ENCODE peak calls at places on chromosomes 11 and 22, in six cellular contexts. A is psoas muscle, H is iPS DF 6.9, F is cardiac muscle cell, N is heart left ventricle, K is H9. O is an unnamed sample.

GRCh38 chr11:134358165-134358852 is 26.5 kb downstream of the GLB1L2 start:
- DNase-seq in K (no peak), A (peak), N (no peak), H (no peak), F (no peak), O (peak)

GRCh38 chr11:120894207-120894989 is 129.5 kb upstream of the TBCEL start:
- DNase-seq in H (no peak), A (no peak), N (no peak), F (no peak), K (no peak), O (no peak)

GRCh38 chr11:34311126-34311525 is 46.7 kb downstream of the ABTB2 start:
- DNase-seq in N (peak), K (no peak), F (peak), A (peak), H (no peak), O (no peak)

GRCh38 chr11:132607575-132607974 is 924.7 kb downstream of the OPCML start:
- DNase-seq in F (no peak), N (no peak), H (no peak), A (no peak), K (no peak), O (no peak)

GRCh38 chr22:29308791-29309262 is 2.4 kb downstream of the GAS2L1 start:
- DNase-seq in N (no peak), K (no peak), A (no peak), F (no peak), H (no peak), O (no peak)

GRCh38 chr11:123306531-123306930 is 111.5 kb upstream of the CLMP start:
- DNase-seq in H (no peak), N (no peak), K (no peak), A (no peak), F (no peak), O (no peak)

GRCh38 chr11:43789700-43790443 is 90.8 kb upstream of the ALKBH3 start:
- DNase-seq in F (no peak), A (no peak), N (no peak), H (no peak), K (no peak), O (no peak)

GRCh38 chr11:119206512-119207299 is 567 bp downstream of the CBL start:
- DNase-seq in A (peak), F (peak), H (no peak), K (peak), N (peak), O (peak)

GRCh38 chr11:123299721-123300120 is 104.7 kb upstream of the CLMP start:
- DNase-seq in F (no peak), N (no peak), A (peak), K (no peak), H (no peak), O (no peak)

GRCh38 chr11:23103403-23103802 is 243.1 kb upstream of the CCDC179 start:
- DNase-seq in H (no peak), K (no peak), F (no peak), A (no peak), N (no peak), O (no peak)

GRCh38 chr11:34344410-34345011 is 13.3 kb downstream of the ABTB2 start:
- DNase-seq in K (no peak), A (no peak), N (no peak), F (no peak), H (no peak), O (no peak)

GRCh38 chr22:21587803-21588611 is 20.5 kb downstream of the UBE2L3 start:
- DNase-seq in N (no peak), F (no peak), A (no peak), K (no peak), H (no peak), O (no peak)

GRCh38 chr11:492416-493226 is 14.4 kb downstream of the RNH1 start:
- DNase-seq in A (peak), K (no peak), N (no peak), F (no peak), H (no peak), O (no peak)

GRCh38 chr11:64447717-64448598 is 89.0 kb downstream of the RPS6KA4 start:
- DNase-seq in H (no peak), K (peak), A (peak), F (no peak), N (peak), O (peak)

GRCh38 chr22:20244744-20245576 is 23.2 kb downstream of the RTN4R start:
- DNase-seq in H (no peak), N (no peak), A (no peak), K (no peak), F (no peak), O (no peak)

GRCh38 chr11:130473795-130474377 is 25.4 kb downstream of the ADAMTS15 start:
- DNase-seq in H (no peak), K (no peak), A (no peak), N (peak), F (no peak), O (no peak)

GRCh38 chr11:74018331-74019005 is 9.6 kb upstream of the UCP3 start:
- DNase-seq in H (no peak), N (peak), A (peak), F (peak), K (no peak), O (peak)

GRCh38 chr22:42296381-42296853 is 26.0 kb upstream of the TCF20 start:
- DNase-seq in N (peak), K (no peak), A (no peak), F (no peak), H (no peak), O (no peak)

GRCh38 chr11:128424867-128425285 is 162.5 kb downstream of the ETS1 start:
- DNase-seq in N (peak), A (peak), H (no peak), K (no peak), F (peak), O (peak)

GRCh38 chr11:113781682-113782081 is 2.1 kb downstream of the CLDN25 start:
- DNase-seq in A (no peak), K (no peak), F (peak), H (no peak), N (no peak), O (no peak)

GRCh38 chr11:119810478-119811232 is 81.7 kb upstream of the NECTIN1 start:
- DNase-seq in H (no peak), A (no peak), F (no peak), K (no peak), N (no peak), O (no peak)

GRCh38 chr22:42992886-42993479 is 22.0 kb downstream of the PACSIN2 start:
- DNase-seq in N (no peak), A (no peak), K (no peak), H (no peak), F (no peak), O (no peak)

GRCh38 chr11:90222152-90222458 is 744 bp downstream of the CHORDC1 start:
- DNase-seq in K (no peak), F (no peak), A (no peak), H (no peak), N (no peak), O (no peak)

GRCh38 chr11:94934362-94934761 is 39.0 kb downstream of the CWC15 start:
- DNase-seq in K (peak), H (no peak), N (no peak), A (no peak), F (no peak), O (no peak)

GRCh38 chr11:77851513-77851912 is 30.6 kb downstream of the AAMDC start:
- DNase-seq in F (no peak), H (no peak), K (no peak), N (no peak), A (no peak), O (no peak)

GRCh38 chr11:57214494-57214893 is 22.6 kb downstream of the APLNR start:
- DNase-seq in F (peak), A (no peak), K (no peak), H (no peak), N (no peak), O (no peak)

GRCh38 chr11:109077340-109077927 is 344.6 kb upstream of the C11orf87 start:
- DNase-seq in A (no peak), F (no peak), H (no peak), K (no peak), N (no peak), O (no peak)

GRCh38 chr11:114482114-114482513 is 42.8 kb downstream of the REXO2 start:
- DNase-seq in N (no peak), H (no peak), A (no peak), F (no peak), K (no peak), O (no peak)

GRCh38 chr11:13091804-13092203 is 82.7 kb downstream of the RASSF10 start:
- DNase-seq in A (no peak), N (no peak), K (no peak), F (no peak), H (no peak), O (no peak)

GRCh38 chr22:46006379-46007002 is 29.5 kb upstream of the WNT7B start:
- DNase-seq in H (peak), K (peak), F (peak), A (peak), N (peak), O (peak)
- H3K27ac ChIP-seq in H (no peak), K (no peak), F (no peak), A (peak), N (peak), O (peak)

GRCh38 chr11:1874406-1875092 is 17.1 kb downstream of the PRR33 start:
- DNase-seq in F (no peak), N (no peak), K (no peak), A (peak), H (no peak), O (peak)
- H3K27ac ChIP-seq in F (no peak), N (peak), K (no peak), A (peak), H (no peak), O (no peak)

GRCh38 chr11:69075421-69076128 is 26.8 kb downstream of the TPCN2 start:
- DNase-seq in H (no peak), N (peak), K (no peak), F (no peak), A (peak), O (no peak)

GRCh38 chr11:69076129-69076791 is 27.5 kb downstream of the TPCN2 start:
- DNase-seq in K (no peak), H (no peak), A (no peak), N (no peak), F (no peak), O (no peak)

GRCh38 chr11:69073445-69073844 is 24.7 kb downstream of the TPCN2 start:
- DNase-seq in A (no peak), N (no peak), K (no peak), F (peak), H (no peak), O (no peak)

GRCh38 chr11:69074375-69074774 is 25.6 kb downstream of the TPCN2 start:
- DNase-seq in H (no peak), N (no peak), K (no peak), A (no peak), F (no peak), O (no peak)

DNA sequence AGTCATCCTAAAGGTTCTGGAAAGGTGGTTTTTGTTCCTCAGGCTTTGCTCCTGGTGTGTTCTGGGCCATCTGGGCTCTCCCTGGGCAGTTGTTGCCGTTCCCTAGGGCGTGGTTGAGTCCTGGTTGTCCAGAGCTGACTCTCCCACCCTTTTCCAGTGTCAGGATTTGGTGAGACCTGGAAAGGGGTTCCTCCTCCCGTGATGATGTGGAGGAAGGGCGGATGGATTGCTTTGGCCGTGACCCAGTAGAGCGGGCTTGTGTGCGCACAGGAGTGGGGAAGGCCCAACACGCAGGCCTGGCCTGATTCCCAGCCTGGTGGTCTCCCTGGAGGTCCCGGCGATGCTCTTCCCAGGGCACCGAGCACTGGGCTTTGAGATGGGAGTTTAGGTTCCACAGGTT is 26.1 kb downstream of the TPCN2 start:
- DNase-seq in F (no peak), N (no peak), H (no peak), K (no peak), A (no peak), O (no peak)
- H3K27ac ChIP-seq in F (no peak), N (peak), H (no peak), K (no peak), A (no peak), O (no peak)

DNA sequence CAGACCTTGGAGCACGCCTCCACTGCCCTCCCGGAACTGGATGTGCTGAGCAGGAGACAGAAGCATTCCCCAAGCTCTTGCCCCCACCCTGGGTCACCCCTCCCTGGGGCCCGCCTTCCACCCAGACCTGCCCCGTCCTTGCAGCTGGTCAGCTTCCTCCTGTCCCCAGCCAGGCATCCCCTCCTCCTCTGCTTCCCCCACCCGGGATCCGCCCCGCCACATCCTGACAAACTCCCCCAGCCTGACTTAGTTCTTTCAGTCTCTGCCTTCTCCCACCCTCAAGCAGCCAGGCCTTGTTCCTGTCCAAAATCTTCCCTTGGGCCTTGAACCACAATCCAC is 1.1 kb upstream of the PLXNB2 start:
- DNase-seq in N (peak), A (peak), K (peak), H (no peak), F (no peak), O (peak)
- H3K27ac ChIP-seq in N (peak), A (peak), K (no peak), H (no peak), F (peak), O (peak)

GRCh38 chr11:111521132-111521531 is 6.6 kb downstream of the HOATZ start:
- DNase-seq in F (no peak), K (no peak), H (no peak), N (no peak), A (no peak), O (no peak)
- H3K27ac ChIP-seq in F (no peak), K (no peak), H (no peak), N (no peak), A (no peak), O (no peak)

GRCh38 chr11:60194511-60194910 is 11.6 kb upstream of the MS4A6A start:
- DNase-seq in K (no peak), A (no peak), H (no peak), N (no peak), F (no peak), O (no peak)

GRCh38 chr11:60197442-60197841 is 14.6 kb upstream of the MS4A6A start:
- DNase-seq in H (no peak), A (no peak), N (no peak), K (no peak), F (no peak), O (no peak)

GRCh38 chr11:60193687-60194433 is 11.0 kb upstream of the MS4A6A start:
- DNase-seq in K (peak), N (peak), H (peak), F (peak), A (no peak), O (no peak)

DNA sequence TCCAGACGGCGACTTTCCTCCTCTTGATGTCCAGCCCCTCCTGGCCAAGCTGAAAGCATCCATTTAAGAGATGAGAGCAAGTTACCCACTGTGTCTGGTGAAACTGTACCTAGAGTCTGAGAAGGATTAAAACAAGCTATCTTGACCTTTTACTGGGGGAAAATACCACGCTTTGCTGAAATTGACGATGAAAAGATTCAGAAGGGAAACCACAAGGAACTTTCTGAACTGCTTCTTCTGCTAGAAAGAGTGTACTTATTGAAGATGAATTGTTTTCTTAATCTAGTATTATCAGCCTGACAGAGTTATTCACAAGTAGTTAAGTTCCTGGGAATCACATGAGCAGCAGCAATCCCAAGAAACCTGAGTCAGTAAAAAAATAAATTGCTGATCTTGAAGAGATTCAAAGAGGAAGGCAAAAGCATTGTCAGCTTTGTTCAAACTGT is 13.1 kb upstream of the MS4A6A start:
- DNase-seq in N (no peak), F (no peak), H (no peak), K (no peak), A (no peak), O (no peak)
- H3K27ac ChIP-seq in N (peak), F (no peak), H (no peak), K (no peak), A (no peak), O (peak)

GRCh38 chr22:37471721-37472417 is 14.3 kb downstream of the MFNG start:
- DNase-seq in K (no peak), F (no peak), N (no peak), H (no peak), A (no peak), O (no peak)

GRCh38 chr22:37472418-37473006 is 13.7 kb downstream of the MFNG start:
- DNase-seq in N (no peak), H (no peak), F (peak), K (peak), A (no peak), O (no peak)

GRCh38 chr22:37467556-37467955 is 18.6 kb downstream of the MFNG start:
- DNase-seq in A (no peak), K (no peak), H (no peak), N (no peak), F (no peak), O (peak)

GRCh38 chr22:37469416-37470086 is 16.6 kb downstream of the MFNG start:
- DNase-seq in N (no peak), A (no peak), K (no peak), H (no peak), F (no peak), O (peak)

DNA sequence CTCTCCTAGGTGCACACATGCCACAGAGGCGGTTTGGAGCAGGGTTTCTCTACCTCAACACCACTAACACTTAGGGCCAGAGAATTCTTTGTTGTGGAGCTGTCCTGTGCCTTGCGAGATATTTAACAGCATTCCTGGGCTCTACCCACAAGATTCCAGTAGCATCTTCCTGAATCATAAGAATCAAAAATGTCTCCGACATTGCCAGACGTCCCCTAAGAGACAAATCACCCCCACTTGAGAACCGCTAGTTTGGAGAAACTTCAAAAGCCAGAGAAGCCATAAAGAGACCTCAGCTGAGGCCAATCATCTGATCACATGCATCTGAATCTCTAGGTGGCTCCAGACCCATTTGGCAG is 16.1 kb downstream of the MFNG start:
- DNase-seq in F (no peak), K (no peak), N (no peak), A (no peak), H (no peak), O (no peak)
- H3K27ac ChIP-seq in F (no peak), K (no peak), N (no peak), A (no peak), H (no peak), O (no peak)

DNA sequence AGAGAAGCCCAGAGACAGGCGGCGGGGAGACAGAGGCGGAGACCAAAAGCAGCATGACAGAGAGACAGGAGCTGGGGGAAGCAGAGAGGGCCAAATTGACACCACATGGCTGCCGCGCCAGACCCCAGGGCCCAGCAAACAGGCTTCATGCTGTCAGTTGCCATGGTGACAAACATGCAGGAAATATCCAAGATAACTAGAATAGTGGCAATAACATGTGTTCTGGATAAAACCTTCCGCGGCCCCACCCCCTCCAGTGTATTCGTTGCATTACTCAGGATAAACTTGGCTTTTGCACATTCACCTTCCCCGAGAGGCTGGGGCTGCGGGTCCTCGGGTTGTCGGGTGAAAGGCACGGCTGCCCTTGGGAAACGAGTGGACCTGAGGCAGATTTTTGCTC is 49.9 kb upstream of the CDON start:
- DNase-seq in H (no peak), K (no peak), F (no peak), N (peak), A (no peak), O (no peak)
- H3K27ac ChIP-seq in H (no peak), K (no peak), F (no peak), N (no peak), A (no peak), O (no peak)

GRCh38 chr11:96167233-96167632 is 175.8 kb downstream of the MAML2 start:
- DNase-seq in A (no peak), N (no peak), K (no peak), F (no peak), H (no peak), O (no peak)

GRCh38 chr11:96161271-96162089 is 181.5 kb downstream of the MAML2 start:
- DNase-seq in A (no peak), F (no peak), H (no peak), K (no peak), N (no peak), O (no peak)

GRCh38 chr11:96159968-96160367 is 183.0 kb downstream of the MAML2 start:
- DNase-seq in H (no peak), F (no peak), N (no peak), A (no peak), K (no peak), O (no peak)

GRCh38 chr11:96167787-96168186 is 175.2 kb downstream of the MAML2 start:
- DNase-seq in A (no peak), N (no peak), H (no peak), K (no peak), F (no peak), O (no peak)

DNA sequence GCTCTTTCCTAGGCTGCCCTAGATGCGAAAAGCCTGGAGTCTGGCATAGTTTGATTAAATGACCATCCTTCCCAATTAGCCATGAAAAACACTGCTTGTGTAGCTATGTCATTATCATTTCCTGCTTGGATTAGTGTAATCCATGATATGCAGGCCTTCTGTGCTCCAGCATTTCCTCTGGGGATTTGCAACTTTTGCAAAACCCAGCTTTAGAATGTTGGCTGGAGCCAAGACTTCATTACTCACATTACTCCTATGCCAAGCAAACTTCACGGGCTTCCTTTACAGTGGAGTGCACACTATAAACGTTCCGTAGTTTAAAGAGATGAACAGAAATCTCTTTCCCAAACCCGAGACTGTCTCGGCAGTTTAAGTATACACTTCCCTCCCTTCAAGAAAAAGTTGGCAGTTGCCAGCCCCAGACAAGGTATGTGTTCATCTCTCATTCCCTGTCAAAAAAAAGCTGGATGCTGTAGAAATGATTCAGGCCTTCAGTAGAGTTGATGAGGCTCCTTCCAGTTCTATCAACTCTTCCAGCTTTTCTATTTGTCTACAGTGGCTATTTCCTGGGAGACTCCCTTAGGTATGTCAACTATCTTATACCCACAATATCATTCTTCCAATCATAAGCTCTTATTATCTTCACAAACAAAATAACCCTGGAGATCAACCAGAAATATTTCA is 180.0 kb downstream of the MAML2 start:
- DNase-seq in F (no peak), N (peak), K (no peak), H (no peak), A (no peak), O (no peak)
- H3K27ac ChIP-seq in F (no peak), N (peak), K (no peak), H (no peak), A (peak), O (peak)

O was measured in left lung.